ENCODE peak calls at places on chromosomes 7 and 10, in five cellular contexts. One of them, this sample, is unnamed.

GRCh38 chr10:31315453-31315852 is 3.6 kb upstream of the ZEB1 start:
- DNase-seq in fibroblast of lung: peak
- DNase-seq in ascending aorta: no peak
- DNase-seq in heart right ventricle: peak
- DNase-seq in IMR-90: peak
- DNase-seq in this sample: no peak

GRCh38 chr7:138980575-138981285 is 459 bp downstream of the KIAA1549 start:
- DNase-seq in fibroblast of lung: no peak
- DNase-seq in ascending aorta: no peak
- DNase-seq in heart right ventricle: no peak
- DNase-seq in IMR-90: no peak
- DNase-seq in this sample: no peak

GRCh38 chr10:124450010-124450782 is at the start of gene NKX1-2:
- DNase-seq in fibroblast of lung: no peak
- DNase-seq in ascending aorta: no peak
- DNase-seq in heart right ventricle: no peak
- DNase-seq in IMR-90: no peak
- DNase-seq in this sample: no peak

GRCh38 chr10:114481055-114481454 is 76.8 kb upstream of the AFAP1L2 start:
- DNase-seq in fibroblast of lung: no peak
- DNase-seq in ascending aorta: no peak
- DNase-seq in heart right ventricle: no peak
- DNase-seq in IMR-90: no peak
- DNase-seq in this sample: no peak

GRCh38 chr10:49357895-49358294 is 38.0 kb downstream of the DRGX start:
- DNase-seq in fibroblast of lung: no peak
- DNase-seq in ascending aorta: no peak
- DNase-seq in heart right ventricle: no peak
- DNase-seq in IMR-90: no peak
- DNase-seq in this sample: no peak

GRCh38 chr10:117221156-117221711 is 19.7 kb upstream of the SLC18A2 start:
- DNase-seq in fibroblast of lung: no peak
- DNase-seq in ascending aorta: no peak
- DNase-seq in heart right ventricle: no peak
- DNase-seq in IMR-90: peak
- DNase-seq in this sample: no peak

GRCh38 chr7:5695709-5696345 is 85.6 kb downstream of the RNF216 start:
- DNase-seq in fibroblast of lung: peak
- DNase-seq in ascending aorta: no peak
- DNase-seq in heart right ventricle: peak
- DNase-seq in IMR-90: peak
- DNase-seq in this sample: no peak

GRCh38 chr7:154817224-154817896 is 185.6 kb downstream of the PAXIP1 start:
- DNase-seq in fibroblast of lung: no peak
- DNase-seq in ascending aorta: no peak
- DNase-seq in heart right ventricle: no peak
- DNase-seq in IMR-90: no peak
- DNase-seq in this sample: no peak

GRCh38 chr7:33591481-33591880 is 313.9 kb upstream of the BMPER start:
- DNase-seq in fibroblast of lung: peak
- DNase-seq in ascending aorta: no peak
- DNase-seq in heart right ventricle: no peak
- DNase-seq in IMR-90: peak
- DNase-seq in this sample: no peak

GRCh38 chr10:86139066-86139657 is 227.4 kb downstream of the GRID1 start:
- DNase-seq in fibroblast of lung: no peak
- DNase-seq in ascending aorta: no peak
- DNase-seq in heart right ventricle: no peak
- DNase-seq in IMR-90: no peak
- DNase-seq in this sample: no peak

GRCh38 chr7:66845382-66846095 is 75.5 kb upstream of the TMEM248 start:
- DNase-seq in fibroblast of lung: peak
- DNase-seq in ascending aorta: no peak
- DNase-seq in heart right ventricle: no peak
- DNase-seq in IMR-90: no peak
- DNase-seq in this sample: no peak

GRCh38 chr7:143240323-143241168 is 18.7 kb downstream of the TAS2R40 start:
- DNase-seq in fibroblast of lung: peak
- DNase-seq in ascending aorta: no peak
- DNase-seq in heart right ventricle: peak
- DNase-seq in IMR-90: peak
- DNase-seq in this sample: peak

GRCh38 chr10:120205368-120206018 is 251.5 kb upstream of the PLPP4 start:
- DNase-seq in fibroblast of lung: no peak
- DNase-seq in ascending aorta: no peak
- DNase-seq in heart right ventricle: no peak
- DNase-seq in IMR-90: no peak
- DNase-seq in this sample: no peak

GRCh38 chr7:42347616-42348015 is 110.6 kb upstream of the GLI3 start:
- DNase-seq in fibroblast of lung: no peak
- DNase-seq in ascending aorta: no peak
- DNase-seq in heart right ventricle: no peak
- DNase-seq in IMR-90: no peak
- DNase-seq in this sample: no peak

GRCh38 chr10:21281765-21282484 is 243.6 kb downstream of the SKIDA1 start:
- DNase-seq in fibroblast of lung: no peak
- DNase-seq in ascending aorta: no peak
- DNase-seq in heart right ventricle: no peak
- DNase-seq in IMR-90: no peak
- DNase-seq in this sample: no peak

GRCh38 chr10:62062752-62063512 is 161.4 kb downstream of the ARID5B start:
- DNase-seq in fibroblast of lung: no peak
- DNase-seq in ascending aorta: no peak
- DNase-seq in heart right ventricle: no peak
- DNase-seq in IMR-90: no peak
- DNase-seq in this sample: no peak

GRCh38 chr10:28314211-28314610 is 11.3 kb upstream of the MPP7 start:
- DNase-seq in fibroblast of lung: no peak
- DNase-seq in ascending aorta: no peak
- DNase-seq in heart right ventricle: no peak
- DNase-seq in IMR-90: no peak
- DNase-seq in this sample: no peak

GRCh38 chr7:68841004-68841403 is 757.3 kb upstream of the AUTS2 start:
- DNase-seq in fibroblast of lung: no peak
- DNase-seq in ascending aorta: no peak
- DNase-seq in heart right ventricle: no peak
- DNase-seq in IMR-90: no peak
- DNase-seq in this sample: no peak

GRCh38 chr7:144908943-144909556 is 73.2 kb upstream of the TPK1 start:
- DNase-seq in fibroblast of lung: no peak
- DNase-seq in ascending aorta: no peak
- DNase-seq in heart right ventricle: no peak
- DNase-seq in IMR-90: no peak
- DNase-seq in this sample: no peak

GRCh38 chr10:64271983-64272382 is 750.8 kb downstream of the REEP3 start:
- DNase-seq in fibroblast of lung: no peak
- DNase-seq in ascending aorta: no peak
- DNase-seq in heart right ventricle: no peak
- DNase-seq in IMR-90: no peak
- DNase-seq in this sample: no peak

GRCh38 chr10:69278446-69278963 is at the start of gene HK1:
- DNase-seq in fibroblast of lung: no peak
- DNase-seq in ascending aorta: no peak
- DNase-seq in heart right ventricle: peak
- DNase-seq in IMR-90: no peak
- DNase-seq in this sample: no peak

GRCh38 chr10:123146892-123147634 is 873 bp upstream of the HMX2 start:
- DNase-seq in fibroblast of lung: no peak
- DNase-seq in ascending aorta: no peak
- DNase-seq in heart right ventricle: no peak
- DNase-seq in IMR-90: no peak
- DNase-seq in this sample: no peak

GRCh38 chr10:114754445-114755320 is 66.9 kb upstream of the FHIP2A start:
- DNase-seq in fibroblast of lung: peak
- DNase-seq in ascending aorta: no peak
- DNase-seq in heart right ventricle: no peak
- DNase-seq in IMR-90: peak
- DNase-seq in this sample: no peak

GRCh38 chr10:14665304-14665703 is 109.4 kb downstream of the FAM107B start:
- DNase-seq in fibroblast of lung: peak
- DNase-seq in ascending aorta: no peak
- DNase-seq in heart right ventricle: no peak
- DNase-seq in IMR-90: no peak
- DNase-seq in this sample: no peak

GRCh38 chr10:88232029-88232895 is 350.9 kb downstream of the RNLS start:
- DNase-seq in fibroblast of lung: peak
- DNase-seq in ascending aorta: peak
- DNase-seq in heart right ventricle: peak
- DNase-seq in IMR-90: no peak
- DNase-seq in this sample: no peak

GRCh38 chr10:588246-589165 is 101.0 kb downstream of the DIP2C start:
- DNase-seq in fibroblast of lung: peak
- DNase-seq in ascending aorta: no peak
- DNase-seq in heart right ventricle: peak
- DNase-seq in IMR-90: peak
- DNase-seq in this sample: no peak
- TF ChIP-seq CTCF in fibroblast of lung: peak
- TF ChIP-seq CTCF in ascending aorta: no peak
- TF ChIP-seq CTCF in heart right ventricle: peak
- TF ChIP-seq CTCF in IMR-90: peak
- TF ChIP-seq CTCF in this sample: no peak

DNA sequence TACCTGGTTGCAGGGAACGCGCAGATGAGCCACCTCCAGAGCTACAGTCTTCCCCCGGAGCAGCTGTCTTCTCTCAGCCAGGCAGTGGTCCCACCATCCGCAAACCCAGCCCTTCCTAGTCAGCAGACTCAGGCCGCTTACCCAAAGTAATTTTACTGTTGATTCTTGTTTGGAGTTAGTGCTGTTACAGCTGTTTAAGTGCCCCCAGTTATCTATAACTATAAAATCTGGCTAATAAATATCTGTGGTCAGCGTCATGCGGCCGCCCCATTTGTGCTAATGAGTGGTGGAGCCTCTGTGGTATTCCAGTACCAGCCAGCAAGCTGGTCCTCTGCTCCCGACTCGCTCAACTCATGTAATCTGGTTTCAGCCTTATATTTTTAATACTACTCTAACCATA is 43.2 kb upstream of the TMEM236 start:
- DNase-seq in fibroblast of lung: no peak
- DNase-seq in ascending aorta: no peak
- DNase-seq in heart right ventricle: no peak
- DNase-seq in IMR-90: no peak
- DNase-seq in this sample: no peak
- TF ChIP-seq CTCF in fibroblast of lung: no peak
- TF ChIP-seq CTCF in ascending aorta: no peak
- TF ChIP-seq CTCF in heart right ventricle: no peak
- TF ChIP-seq CTCF in IMR-90: no peak
- TF ChIP-seq CTCF in this sample: no peak

DNA sequence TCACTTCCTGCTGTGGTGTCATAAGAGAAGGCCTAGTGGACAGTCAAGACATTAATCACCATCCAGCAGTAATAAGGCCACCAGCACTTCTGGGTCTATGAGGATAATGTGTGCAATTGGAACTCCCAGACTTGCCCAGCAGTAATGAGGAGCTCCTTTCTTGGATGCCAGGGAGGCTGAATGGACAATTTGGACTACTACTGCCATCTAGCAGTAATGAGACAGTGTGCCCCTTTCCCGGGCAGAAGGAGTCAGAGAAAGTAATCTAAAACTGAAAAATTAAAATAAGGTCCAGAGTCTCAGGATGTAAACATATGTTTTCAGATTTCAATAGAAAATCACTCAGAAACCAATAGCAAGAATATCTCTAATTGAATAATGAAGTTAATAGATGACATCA is 400.4 kb downstream of the CDC14C start:
- DNase-seq in fibroblast of lung: no peak
- DNase-seq in ascending aorta: no peak
- DNase-seq in heart right ventricle: no peak
- DNase-seq in IMR-90: no peak
- DNase-seq in this sample: no peak
- TF ChIP-seq CTCF in fibroblast of lung: no peak
- TF ChIP-seq CTCF in ascending aorta: no peak
- TF ChIP-seq CTCF in heart right ventricle: no peak
- TF ChIP-seq CTCF in IMR-90: no peak
- TF ChIP-seq CTCF in this sample: no peak

GRCh38 chr10:75019360-75019759 is 92.1 kb upstream of the SAMD8 start:
- DNase-seq in fibroblast of lung: peak
- DNase-seq in ascending aorta: no peak
- DNase-seq in heart right ventricle: no peak
- DNase-seq in IMR-90: peak
- DNase-seq in this sample: no peak
- TF ChIP-seq CTCF in fibroblast of lung: peak
- TF ChIP-seq CTCF in ascending aorta: peak
- TF ChIP-seq CTCF in heart right ventricle: peak
- TF ChIP-seq CTCF in IMR-90: peak
- TF ChIP-seq CTCF in this sample: peak

GRCh38 chr10:34732926-34733325 is 82.2 kb downstream of the PARD3 start:
- DNase-seq in fibroblast of lung: no peak
- DNase-seq in ascending aorta: no peak
- DNase-seq in heart right ventricle: no peak
- DNase-seq in IMR-90: peak
- DNase-seq in this sample: no peak
- TF ChIP-seq CTCF in fibroblast of lung: no peak
- TF ChIP-seq CTCF in ascending aorta: no peak
- TF ChIP-seq CTCF in heart right ventricle: no peak
- TF ChIP-seq CTCF in IMR-90: no peak
- TF ChIP-seq CTCF in this sample: no peak

This sample was measured in CD14-positive monocyte.